ENCODE peak calls at places on chromosomes 7 and 10, in six cellular contexts. N, E, B, F, G and M are unnamed samples.

GRCh38 chr7:43572516-43573049 is 10.3 kb upstream of the STK17A start:
- DNase-seq in B (no peak), F (peak; percentile 71), E (peak; percentile 100), G (no peak), N (peak; percentile 96), M (peak; percentile 38)

GRCh38 chr10:132489704-132490534 is 47.7 kb upstream of the INPP5A start:
- DNase-seq in F (peak; percentile 51), E (no peak), N (no peak), G (no peak), B (no peak), M (no peak)

GRCh38 chr10:59470570-59470969 is 108.2 kb upstream of the FAM13C start:
- DNase-seq in F (no peak), B (no peak), N (no peak), E (no peak), G (no peak), M (no peak)

GRCh38 chr7:66502230-66503035 is 126.2 kb upstream of the KCTD7 start:
- DNase-seq in E (no peak), G (no peak), B (no peak), F (peak; percentile 53), N (no peak), M (no peak)

GRCh38 chr10:8365935-8366911 is 311.7 kb downstream of the GATA3 start:
- DNase-seq in G (no peak), F (no peak), B (no peak), N (peak; percentile 4), E (no peak), M (no peak)

GRCh38 chr10:46528675-46529615 is 27.5 kb downstream of the GPRIN2 start:
- DNase-seq in G (no peak), E (no peak), F (no peak), B (peak; percentile 13), N (no peak), M (no peak)

GRCh38 chr7:158796667-158797066 is 32.6 kb downstream of the ESYT2 start:
- DNase-seq in B (no peak), F (no peak), N (no peak), E (no peak), G (no peak), M (no peak)

GRCh38 chr10:71712572-71713134 is 6.9 kb downstream of the C10orf105 start:
- DNase-seq in G (no peak), B (no peak), N (no peak), E (no peak), F (no peak), M (no peak)

GRCh38 chr10:34587002-34587740 is 227.9 kb downstream of the PARD3 start:
- DNase-seq in E (no peak), G (no peak), B (no peak), F (no peak), N (no peak), M (no peak)

GRCh38 chr7:95590387-95591248 is 5.7 kb downstream of the PDK4 start:
- DNase-seq in F (no peak), N (no peak), B (no peak), G (no peak), E (no peak), M (no peak)

GRCh38 chr10:97823734-97824133 is 25.9 kb upstream of the GOLGA7B start:
- DNase-seq in F (no peak), B (peak; percentile 62), E (no peak), G (no peak), N (no peak), M (no peak)

GRCh38 chr10:89926736-89927135 is 225.3 kb downstream of the KIF20B start:
- DNase-seq in F (no peak), N (no peak), E (no peak), B (no peak), G (no peak), M (no peak)

GRCh38 chr7:45642044-45642443 is 67.9 kb downstream of the ADCY1 start:
- DNase-seq in F (no peak), N (no peak), B (no peak), G (no peak), E (no peak), M (no peak)

GRCh38 chr7:121334376-121334775 is 5.6 kb downstream of the WNT16 start:
- DNase-seq in G (no peak), F (no peak), N (no peak), B (no peak), E (no peak), M (no peak)

GRCh38 chr10:92123031-92123450 is 167.8 kb downstream of the CPEB3 start:
- DNase-seq in G (no peak), E (no peak), N (no peak), F (no peak), B (no peak), M (no peak)

GRCh38 chr7:116165717-116166116 is 44.6 kb upstream of the TES start:
- DNase-seq in G (no peak), F (no peak), E (no peak), N (no peak), B (no peak), M (no peak)

GRCh38 chr10:71748671-71749191 is 24.6 kb downstream of the VSIR start:
- DNase-seq in E (no peak), G (no peak), N (no peak), B (peak; percentile 90), F (peak; percentile 86), M (no peak)

GRCh38 chr7:16078076-16078952 is 343.0 kb downstream of the CRPPA start:
- DNase-seq in F (no peak), B (no peak), E (no peak), N (peak; percentile 61), G (peak; percentile 32), M (peak; percentile 69)

GRCh38 chr10:36676321-36677169 is 448.9 kb upstream of the ANKRD30A start:
- DNase-seq in E (peak; percentile 59), N (no peak), G (no peak), F (no peak), B (no peak), M (no peak)

GRCh38 chr10:91140995-91141549 is 79.4 kb upstream of the PCGF5 start:
- DNase-seq in G (no peak), E (no peak), B (no peak), N (no peak), F (no peak), M (no peak)

GRCh38 chr10:132168571-132169030 is 18.1 kb upstream of the DPYSL4 start:
- DNase-seq in E (no peak), N (no peak), G (no peak), B (peak; percentile 25), F (peak; percentile 59), M (no peak)

GRCh38 chr10:50497758-50498157 is 126.0 kb downstream of the SGMS1 start:
- DNase-seq in B (no peak), F (no peak), N (no peak), G (no peak), E (peak; percentile 43), M (no peak)

GRCh38 chr10:44396671-44397191 is 11.8 kb upstream of the CXCL12 start:
- DNase-seq in F (no peak), N (no peak), G (no peak), B (no peak), E (no peak), M (no peak)

GRCh38 chr7:100693312-100694195 is 496 bp downstream of the GIGYF1 start:
- DNase-seq in G (peak; percentile 42), E (no peak), F (no peak), N (no peak), B (peak; percentile 41), M (no peak)

GRCh38 chr10:45179716-45180115 is 135.7 kb downstream of the OR13A1 start:
- DNase-seq in N (no peak), F (peak; percentile 67), E (no peak), G (no peak), B (peak; percentile 46), M (no peak)

GRCh38 chr10:113436836-113437235 is 116.0 kb upstream of the HABP2 start:
- DNase-seq in E (no peak), G (no peak), F (no peak), B (no peak), N (no peak), M (no peak)

GRCh38 chr7:19754521-19755116 is 18.8 kb downstream of the TMEM196 start:
- DNase-seq in G (peak; percentile 8), B (no peak), E (no peak), N (peak; percentile 56), F (no peak), M (peak; percentile 51)

GRCh38 chr7:141950796-141951195 is 4.0 kb upstream of the CLEC5A start:
- DNase-seq in E (no peak), F (no peak), B (no peak), N (no peak), G (no peak), M (no peak)

GRCh38 chr7:27221201-27221797 is 21.3 kb upstream of the EVX1 start:
- DNase-seq in N (no peak), G (no peak), F (no peak), B (no peak), E (no peak), M (no peak)

GRCh38 chr7:67705850-67706249 is 709.2 kb downstream of the TYW1 start:
- DNase-seq in G (no peak), F (no peak), N (no peak), B (no peak), E (no peak), M (no peak)

GRCh38 chr10:112475565-112476233 is 28.7 kb downstream of the VTI1A start:
- DNase-seq in B (no peak), F (no peak), G (no peak), N (no peak), E (no peak), M (no peak)